ENCODE peak calls at places on chromosomes 12 and 14, in eight cellular contexts. W, H, Q, A, B, U, J and K are unnamed samples.

GRCh38 chr14:61376314-61376713 is 54.9 kb downstream of the PRKCH start:
- DNase-seq in W (no peak), H (no peak), Q (no peak), A (no peak), B (no peak), U (no peak), J (no peak), K (no peak)

GRCh38 chr14:99729991-99730875 is 46.1 kb downstream of the CYP46A1 start:
- DNase-seq in W (no peak), H (peak; percentile 64), Q (peak; percentile 52), A (peak; percentile 39), B (peak; percentile 46), U (no peak), J (no peak), K (no peak)

GRCh38 chr14:23114669-23115491 is 4.2 kb downstream of the CEBPE start:
- DNase-seq in W (peak; percentile 96), H (peak; percentile 99), Q (no peak), A (peak; percentile 96), B (no peak), U (peak; percentile 95), J (peak; percentile 89), K (peak; percentile 97)

GRCh38 chr12:118103601-118104382 is at the start of gene VSIG10:
- DNase-seq in W (peak; percentile 64), H (peak; percentile 81), Q (peak; percentile 17), A (peak; percentile 79), B (no peak), U (peak; percentile 34), J (no peak), K (no peak)

GRCh38 chr14:45252356-45253069 is 489 bp downstream of the MIS18BP1 start:
- DNase-seq in W (peak; percentile 19), H (peak; percentile 50), Q (no peak), A (no peak), B (no peak), U (no peak), J (no peak), K (peak; percentile 3)

GRCh38 chr12:3607039-3607719 is 116.2 kb downstream of the PRMT8 start:
- DNase-seq in W (no peak), H (no peak), Q (no peak), A (no peak), B (no peak), U (no peak), J (no peak), K (no peak)

GRCh38 chr12:121184425-121184824 is 25.5 kb upstream of the P2RX4 start:
- DNase-seq in W (peak; percentile 91), H (no peak), Q (no peak), A (no peak), B (no peak), U (no peak), J (no peak), K (peak; percentile 89)

GRCh38 chr12:121787063-121787774 is 6.3 kb downstream of the RHOF start:
- DNase-seq in W (no peak), H (no peak), Q (no peak), A (no peak), B (no peak), U (no peak), J (no peak), K (no peak)

GRCh38 chr14:56137842-56138241 is 19.6 kb downstream of the PELI2 start:
- DNase-seq in W (no peak), H (no peak), Q (no peak), A (no peak), B (no peak), U (no peak), J (no peak), K (no peak)

GRCh38 chr12:131075194-131075593 is 121.5 kb downstream of the ADGRD1 start:
- DNase-seq in W (no peak), H (no peak), Q (no peak), A (no peak), B (no peak), U (no peak), J (no peak), K (no peak)

GRCh38 chr14:105197274-105197673 is 16.2 kb upstream of the NUDT14 start:
- DNase-seq in W (peak; percentile 31), H (peak; percentile 54), Q (no peak), A (no peak), B (no peak), U (no peak), J (no peak), K (no peak)

GRCh38 chr12:124568431-124569374 is 1.3 kb upstream of the NCOR2 start:
- DNase-seq in W (peak; percentile 53), H (peak; percentile 49), Q (no peak), A (peak; percentile 40), B (no peak), U (peak; percentile 51), J (peak; percentile 86), K (peak; percentile 44)

GRCh38 chr14:76293923-76294322 is 82.0 kb upstream of the ESRRB start:
- DNase-seq in W (no peak), H (no peak), Q (no peak), A (no peak), B (no peak), U (no peak), J (no peak), K (no peak)

GRCh38 chr14:80636071-80636470 is 305.5 kb downstream of the CEP128 start:
- DNase-seq in W (no peak), H (peak; percentile 36), Q (no peak), A (no peak), B (no peak), U (no peak), J (no peak), K (peak; percentile 16)

GRCh38 chr14:74906923-74907620 is 16.0 kb downstream of the RPS6KL1 start:
- DNase-seq in W (no peak), H (peak; percentile 24), Q (no peak), A (no peak), B (no peak), U (no peak), J (no peak), K (no peak)

GRCh38 chr12:54991161-54991991 is 6.8 kb upstream of the TESPA1 start:
- DNase-seq in W (no peak), H (no peak), Q (no peak), A (no peak), B (no peak), U (no peak), J (no peak), K (no peak)